ENCODE peak calls at places on chromosomes 6 and 20, in four cellular contexts. V is activated effector memory CD4-positive, alpha-beta T cell treated with Interleukin-2 at 50 U/mL for 16 hours; L is iris pigment epithelial cell; J is HS-5. X is an unnamed sample.

GRCh38 chr6:44113396-44113795 is 13.9 kb downstream of the MRPL14 start:
- DNase-seq in J (no peak), L (no peak), V (no peak), X (no peak)

GRCh38 chr6:72622094-72622540 is 253 bp downstream of the KCNQ5 start:
- DNase-seq in V (peak; percentile 29), J (no peak), L (no peak), X (peak; percentile 31)

GRCh38 chr6:111779660-111780059 is 93.6 kb downstream of the FYN start:
- DNase-seq in J (no peak), L (no peak), V (no peak), X (no peak)

GRCh38 chr6:135181333-135182119 is 418 bp downstream of the MYB start:
- DNase-seq in V (no peak), L (peak; percentile 21), J (no peak), X (no peak)

GRCh38 chr6:154457881-154458284 is 52.6 kb downstream of the CNKSR3 start:
- DNase-seq in J (no peak), L (no peak), V (no peak), X (no peak)

GRCh38 chr20:22775671-22776139 is 191.3 kb upstream of the FOXA2 start:
- DNase-seq in L (peak; percentile 82), V (no peak), J (peak; percentile 84), X (no peak)

GRCh38 chr6:37222992-37223391 is 34.6 kb upstream of the TBC1D22B start:
- DNase-seq in V (no peak), J (no peak), L (no peak), X (no peak)

GRCh38 chr6:42029881-42030280 is 20.4 kb upstream of the TAF8 start:
- DNase-seq in J (no peak), V (no peak), L (no peak), X (no peak)

GRCh38 chr20:50405915-50406609 is 104.1 kb upstream of the PTPN1 start:
- DNase-seq in L (no peak), V (no peak), J (no peak), X (no peak)

GRCh38 chr6:114989279-114989964 is 646.6 kb upstream of the HS3ST5 start:
- DNase-seq in J (no peak), L (no peak), V (no peak), X (peak; percentile 66)

GRCh38 chr6:159608961-159609673 is 83.9 kb downstream of the SOD2 start:
- DNase-seq in J (no peak), V (no peak), L (peak; percentile 48), X (no peak)

GRCh38 chr20:34543457-34544056 is 15.0 kb upstream of the MAP1LC3A start:
- DNase-seq in J (no peak), L (no peak), V (no peak), X (no peak)

GRCh38 chr6:135576055-135576454 is 78.5 kb upstream of the AHI1 start:
- DNase-seq in L (peak; percentile 80), J (peak; percentile 37), V (no peak), X (no peak)

GRCh38 chr20:41392871-41393704 is 26.5 kb upstream of the EMILIN3 start:
- DNase-seq in J (no peak), V (no peak), L (no peak), X (no peak)

GRCh38 chr6:44263357-44264100 is 1.8 kb downstream of the NFKBIE start:
- DNase-seq in V (no peak), J (no peak), L (peak; percentile 53), X (no peak)

GRCh38 chr6:46356543-46356942 is 134.7 kb downstream of the RCAN2 start:
- DNase-seq in L (no peak), J (no peak), V (no peak), X (no peak)

X was measured in activated T-helper 1 cell treated with anti-CD3 and anti-CD28 coated beads, Interleukin-12 subunit alpha, Interleukin-12 subunit beta, Interleukin-2, Interleukin-4 antibody, amounts not matched to agents 30 ng/mL and 10 ng/mL and 1 ng/mL, durations not matched to agents 14 hours and 24 hours and 36 hours.